ENCODE peak calls at places on chromosomes 6 and 20, in ten cellular contexts. V is K562, L is HCT116, D is prostate gland, W is stomach, J is H1, N is endothelial cell of umbilical vein, E is spleen, H is Panc1, K is HL-60. I is an unnamed sample.

GRCh38 chr6:29014729-29015608 is 9.9 kb upstream of the ZNF311 start:
- DNase-seq in V (no peak), L (no peak), D (no peak), W (no peak), J (no peak), N (no peak), E (no peak), H (no peak), K (no peak), I (no peak)

GRCh38 chr6:3997144-3997770 is 81.7 kb downstream of the FAM217A start:
- DNase-seq in V (no peak), L (no peak), D (no peak), W (no peak), J (no peak), N (no peak), E (no peak), H (no peak), K (no peak), I (no peak)

GRCh38 chr20:31716818-31717477 is 5.7 kb downstream of the BCL2L1 start:
- DNase-seq in V (no peak), L (no peak), D (no peak), W (no peak), J (no peak), N (no peak), E (peak), H (no peak), K (no peak), I (no peak)

GRCh38 chr6:14476793-14477531 is 359.4 kb downstream of the CD83 start:
- DNase-seq in V (peak), L (no peak), D (peak), W (peak), J (no peak), N (no peak), E (no peak), H (no peak), K (no peak), I (no peak)

GRCh38 chr6:99446076-99446475 is 21.0 kb upstream of the PNISR start:
- DNase-seq in V (no peak), L (no peak), D (no peak), W (no peak), J (no peak), N (no peak), E (no peak), H (no peak), K (no peak), I (no peak)

GRCh38 chr6:79201127-79201526 is 33.4 kb downstream of the HMGN3 start:
- DNase-seq in V (no peak), L (no peak), D (no peak), W (no peak), J (no peak), N (no peak), E (no peak), H (no peak), K (no peak), I (no peak)

GRCh38 chr6:6479706-6480250 is 108.7 kb upstream of the LY86 start:
- DNase-seq in V (no peak), L (no peak), D (no peak), W (no peak), J (no peak), N (no peak), E (no peak), H (no peak), K (no peak), I (no peak)

GRCh38 chr6:163232649-163233048 is 181.9 kb upstream of the QKI start:
- DNase-seq in V (no peak), L (no peak), D (no peak), W (no peak), J (no peak), N (no peak), E (no peak), H (no peak), K (no peak), I (no peak)

GRCh38 chr6:92810913-92811312 is 608.4 kb downstream of the EPHA7 start:
- DNase-seq in V (peak), L (peak), D (peak), W (no peak), J (peak), N (peak), E (no peak), H (peak), K (peak), I (no peak)

GRCh38 chr6:54892831-54893230 is 46.3 kb downstream of the FAM83B start:
- DNase-seq in V (no peak), L (peak), D (no peak), W (no peak), J (no peak), N (no peak), E (no peak), H (peak), K (no peak), I (no peak)

GRCh38 chr6:52718535-52718934 is 44.7 kb downstream of the GSTA2 start:
- DNase-seq in V (no peak), L (no peak), D (no peak), W (no peak), J (no peak), N (no peak), E (no peak), H (no peak), K (no peak), I (no peak)

GRCh38 chr6:23269436-23269835 is 700.1 kb downstream of the HDGFL1 start:
- DNase-seq in V (no peak), L (no peak), D (peak), W (no peak), J (no peak), N (no peak), E (no peak), H (no peak), K (no peak), I (no peak)

GRCh38 chr6:146916435-146917015 is 287.7 kb upstream of the STXBP5 start:
- DNase-seq in V (no peak), L (no peak), D (no peak), W (no peak), J (no peak), N (no peak), E (no peak), H (no peak), K (no peak), I (no peak)

GRCh38 chr20:37901667-37902503 is 1.0 kb upstream of the VSTM2L start:
- DNase-seq in V (peak), L (peak), D (peak), W (peak), J (peak), N (peak), E (no peak), H (peak), K (peak), I (no peak)

GRCh38 chr6:44263357-44264100 is 1.8 kb downstream of the NFKBIE start:
- DNase-seq in V (peak), L (no peak), D (no peak), W (no peak), J (no peak), N (peak), E (peak), H (no peak), K (peak), I (no peak)

GRCh38 chr6:143621876-143622605 is 55.7 kb upstream of the PHACTR2 start:
- DNase-seq in V (no peak), L (no peak), D (no peak), W (no peak), J (no peak), N (no peak), E (no peak), H (no peak), K (no peak), I (no peak)

GRCh38 chr20:58907481-58908137 is 55.1 kb downstream of the GNAS start:
- DNase-seq in V (peak), L (no peak), D (peak), W (peak), J (no peak), N (peak), E (peak), H (peak), K (peak), I (peak)
- TF ChIP-seq POLR2AphosphoS5 in V (no peak), L (no peak), D (peak), W (peak), J (no peak), N (no peak), E (no peak), H (no peak), K (peak), I (peak)

DNA sequence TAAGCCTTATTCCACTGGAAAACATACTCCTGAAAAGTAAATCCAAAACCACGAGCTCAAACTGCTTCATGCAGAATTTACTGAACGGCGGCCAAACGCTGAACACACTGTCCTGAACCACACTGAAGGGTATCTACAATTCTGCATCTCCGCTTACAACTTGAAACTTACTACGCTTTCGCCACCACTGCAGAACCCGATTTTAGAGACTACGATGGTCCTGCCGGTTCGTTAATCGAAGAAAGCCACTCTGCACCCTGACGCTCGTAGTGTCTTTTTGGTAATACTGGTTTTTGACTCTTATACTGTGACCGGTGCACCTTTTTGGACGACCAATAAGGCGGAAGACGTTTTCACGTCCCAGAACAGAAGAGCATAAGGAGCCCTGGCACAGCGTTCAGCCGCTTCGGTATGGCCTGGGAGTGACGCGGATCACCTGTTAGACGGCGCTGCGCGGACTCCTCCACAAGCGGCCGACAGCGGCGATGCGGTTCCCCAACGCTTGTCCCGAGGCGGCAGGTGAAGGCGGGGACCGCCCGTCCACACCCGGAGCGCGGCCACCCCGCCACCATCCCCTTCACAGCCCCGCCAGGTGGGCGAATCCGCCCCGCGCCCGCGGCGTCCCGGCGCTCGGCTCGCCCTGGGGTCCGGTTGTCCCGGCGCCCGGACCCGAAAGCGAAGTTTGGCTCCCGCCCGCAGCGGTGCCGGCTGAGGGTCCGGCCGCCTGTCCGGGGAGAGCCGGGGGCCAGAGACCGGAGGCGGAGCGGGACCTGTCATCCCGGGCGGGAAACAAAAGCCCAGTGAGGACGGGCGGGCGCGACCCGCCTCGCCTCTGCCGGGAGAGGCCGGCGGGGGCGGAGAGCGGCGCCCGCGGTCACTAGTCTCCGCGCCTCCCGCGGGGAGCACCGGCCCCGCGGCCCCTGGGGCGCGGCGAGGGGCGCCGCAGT is 784 bp downstream of the FKBP5 start:
- DNase-seq in V (peak), L (peak), D (peak), W (peak), J (peak), N (peak), E (peak), H (no peak), K (peak), I (peak)
- TF ChIP-seq POLR2AphosphoS5 in V (no peak), L (no peak), D (peak), W (peak), J (no peak), N (no peak), E (peak), H (no peak), K (peak), I (peak)

DNA sequence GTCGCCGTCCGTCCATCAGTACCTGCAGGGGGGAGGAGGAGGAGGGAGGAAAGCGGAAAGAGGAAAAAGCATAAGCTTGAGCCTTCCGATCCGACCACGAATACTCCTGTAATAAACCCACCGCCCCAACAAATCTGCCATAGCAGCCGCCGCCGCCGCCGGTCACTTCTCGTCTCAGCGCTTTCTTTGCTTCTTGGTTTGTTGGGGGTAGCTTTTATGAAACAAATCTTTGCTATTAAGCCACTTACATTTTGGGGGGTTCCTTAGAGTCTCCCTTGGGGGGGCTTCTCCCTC is 277 bp downstream of the ADGRB3 start:
- DNase-seq in V (no peak), L (no peak), D (no peak), W (no peak), J (no peak), N (no peak), E (no peak), H (no peak), K (no peak), I (no peak)
- TF ChIP-seq POLR2AphosphoS5 in V (no peak), L (no peak), D (no peak), W (no peak), J (no peak), N (no peak), E (no peak), H (no peak), K (no peak), I (no peak)

DNA sequence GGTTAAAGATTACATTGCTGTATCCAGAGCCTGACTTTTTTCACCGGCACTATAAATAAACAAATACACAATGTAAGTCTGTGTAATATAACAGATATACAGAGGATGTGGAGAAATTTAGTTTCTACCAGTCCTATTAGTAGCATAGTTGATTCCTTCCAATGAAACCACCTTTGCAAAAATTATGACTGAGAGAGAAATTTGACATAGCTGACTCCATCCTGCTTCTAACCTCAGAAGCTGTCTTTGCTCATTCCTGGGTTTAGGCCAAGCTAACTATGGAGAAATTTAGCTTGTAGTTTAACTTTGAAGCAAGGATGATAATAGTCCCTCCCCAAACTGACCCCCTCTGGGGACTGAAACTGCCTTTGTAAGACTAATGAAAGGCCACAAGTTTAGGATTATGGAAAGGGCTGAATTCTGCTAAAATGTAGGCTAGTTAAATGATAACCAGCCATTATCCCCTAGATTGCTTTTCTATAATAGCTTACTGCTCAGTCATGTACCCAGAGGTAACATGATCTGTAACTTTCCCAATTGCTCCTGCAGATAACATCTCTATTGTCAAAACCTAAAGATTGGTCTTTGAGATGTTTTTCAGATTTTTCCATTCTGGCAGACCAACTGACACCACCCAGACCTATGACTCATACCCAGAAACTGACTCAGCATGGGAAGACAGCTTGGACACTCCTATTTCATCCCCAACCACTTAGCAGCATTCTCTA is 172.8 kb upstream of the ARG1 start:
- DNase-seq in V (peak), L (peak), D (no peak), W (no peak), J (no peak), N (peak), E (no peak), H (no peak), K (no peak), I (no peak)
- TF ChIP-seq POLR2AphosphoS5 in V (no peak), L (no peak), D (no peak), W (no peak), J (no peak), N (no peak), E (no peak), H (no peak), K (no peak), I (no peak)

DNA sequence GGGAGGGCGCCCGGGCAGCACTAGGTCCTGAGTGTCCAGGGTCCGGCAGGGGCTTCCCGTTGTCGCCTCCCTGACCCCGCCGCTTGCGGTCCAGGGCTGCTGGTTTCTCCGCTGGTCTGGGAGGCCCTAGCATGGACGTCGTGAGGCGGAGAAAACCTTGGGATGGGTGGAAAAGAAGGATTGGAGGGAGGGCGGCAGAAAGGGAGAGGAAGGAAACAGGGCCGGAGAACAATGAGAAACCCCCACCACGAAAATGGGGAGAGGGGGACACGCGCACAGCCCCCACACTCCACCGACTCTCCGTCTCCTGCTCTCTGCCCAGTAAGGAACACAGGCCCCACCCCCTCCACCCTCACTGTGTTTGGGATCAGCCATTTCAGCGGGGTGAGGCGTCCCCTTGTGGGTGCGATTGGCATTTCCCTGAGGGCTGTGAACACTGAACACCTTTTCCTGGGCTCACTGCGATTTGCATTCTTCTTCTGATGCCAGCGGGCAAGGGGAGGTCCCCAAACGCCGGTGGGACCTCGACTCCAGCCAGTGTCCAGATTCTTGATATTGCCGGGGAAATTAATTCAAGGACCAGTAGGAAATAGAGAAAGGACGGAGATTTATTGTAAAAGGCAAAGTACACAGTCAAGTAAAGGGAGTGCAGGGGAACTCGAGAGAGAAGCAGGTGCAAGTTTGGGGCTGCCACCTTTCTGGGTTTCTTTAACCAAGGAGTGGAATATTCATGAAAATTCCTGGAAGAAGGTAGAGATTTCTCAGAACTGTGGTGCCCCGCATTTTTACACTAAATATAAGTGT is 3.3 kb upstream of the RAET1G start:
- DNase-seq in V (peak), L (peak), D (peak), W (peak), J (peak), N (peak), E (peak), H (peak), K (peak), I (peak)
- TF ChIP-seq POLR2AphosphoS5 in V (no peak), L (no peak), D (peak), W (peak), J (no peak), N (no peak), E (no peak), H (peak), K (no peak), I (no peak)

DNA sequence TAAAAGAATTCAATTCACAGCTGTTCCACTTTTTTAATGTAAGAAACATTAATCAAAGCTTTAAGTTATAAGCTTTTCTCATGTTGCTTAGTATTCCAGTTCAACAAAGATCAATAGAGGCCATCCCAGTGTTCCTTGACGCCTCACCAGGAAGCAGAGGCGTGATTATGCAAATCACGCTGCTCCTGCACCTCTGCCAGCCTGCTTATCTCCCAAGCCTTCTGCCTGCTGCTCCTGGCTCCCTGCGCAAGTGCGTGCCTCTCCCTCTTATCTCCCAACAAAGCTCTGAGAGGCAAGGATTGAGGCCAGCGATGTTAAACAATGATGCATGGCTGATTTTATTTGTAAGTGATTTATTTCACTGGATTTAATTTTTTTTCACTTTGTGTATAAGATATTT is 42.8 kb downstream of the INSM1 start:
- DNase-seq in V (no peak), L (no peak), D (no peak), W (peak), J (no peak), N (peak), E (no peak), H (no peak), K (no peak), I (no peak)
- TF ChIP-seq POLR2AphosphoS5 in V (no peak), L (no peak), D (no peak), W (peak), J (no peak), N (no peak), E (peak), H (no peak), K (no peak), I (no peak)

DNA sequence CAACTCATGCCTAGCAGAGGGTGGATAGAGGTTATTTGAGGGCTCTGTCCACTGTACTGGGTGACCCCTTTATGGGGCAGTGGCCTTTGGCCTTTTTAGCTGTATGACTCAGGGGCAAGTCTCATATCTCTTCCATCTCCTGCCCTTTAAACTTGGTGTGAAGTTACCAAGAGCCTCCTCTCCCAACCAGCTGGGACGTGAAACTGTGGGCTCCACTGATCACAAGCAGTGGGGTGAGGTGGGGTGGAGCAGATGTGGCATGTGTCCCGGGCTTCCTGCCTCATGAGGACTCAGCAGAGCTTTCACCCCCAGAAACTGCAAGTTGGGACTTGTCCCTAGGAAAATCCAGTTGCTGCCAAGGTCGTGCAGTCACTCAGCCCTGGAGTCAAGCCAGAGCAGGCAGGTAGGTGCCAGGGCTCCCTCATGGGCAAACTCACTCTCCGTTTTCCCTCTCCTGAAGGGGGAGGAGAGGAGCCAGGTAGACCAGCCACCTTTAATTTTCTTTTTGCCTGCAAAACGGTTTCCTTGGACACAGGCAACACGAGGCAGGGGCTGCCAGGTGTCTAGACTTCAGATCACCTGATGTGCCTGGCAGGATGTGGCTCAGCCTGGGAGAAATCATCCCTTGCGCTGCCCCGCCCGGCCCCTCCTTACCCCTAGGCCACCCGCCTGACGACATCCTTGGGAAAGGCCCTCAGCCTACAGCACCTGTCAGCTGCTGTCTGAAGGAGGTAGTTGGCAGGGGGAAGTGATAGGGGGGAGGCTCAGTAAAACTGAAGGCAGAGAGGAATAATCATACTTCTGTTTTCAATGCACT is 4.0 kb downstream of the CDKN1A start:
- DNase-seq in V (no peak), L (no peak), D (peak), W (peak), J (no peak), N (no peak), E (peak), H (no peak), K (peak), I (peak)
- TF ChIP-seq POLR2AphosphoS5 in V (no peak), L (no peak), D (peak), W (peak), J (no peak), N (peak), E (peak), H (no peak), K (peak), I (peak)

GRCh38 chr6:130625825-130626500 is 201.2 kb upstream of the SMLR1 start:
- DNase-seq in V (no peak), L (peak), D (no peak), W (no peak), J (no peak), N (peak), E (no peak), H (no peak), K (no peak), I (no peak)
- TF ChIP-seq POLR2AphosphoS5 in V (no peak), L (no peak), D (no peak), W (no peak), J (no peak), N (no peak), E (no peak), H (no peak), K (no peak), I (no peak)

GRCh38 chr6:110547266-110547964 is 71.0 kb upstream of the SLC22A16 start:
- DNase-seq in V (no peak), L (peak), D (no peak), W (no peak), J (no peak), N (no peak), E (no peak), H (no peak), K (no peak), I (no peak)
- TF ChIP-seq POLR2AphosphoS5 in V (no peak), L (peak), D (no peak), W (no peak), J (no peak), N (no peak), E (no peak), H (no peak), K (no peak), I (no peak)